ENCODE peak calls at places on chromosomes 16 and 17, in eight cellular contexts. K is Panc1; S is GM12865; D is heart right ventricle; V is activated B cell treated with CpG ODN at 0.5 μM for 24 hours; I is foreskin fibroblast; X is CD4-positive, alpha-beta T cell; L is dorsolateral prefrontal cortex. M is an unnamed sample.

GRCh38 chr16:85570735-85571562 is 42.2 kb upstream of the GSE1 start:
- DNase-seq in K (no peak), S (peak), D (peak), V (peak), I (no peak), X (no peak), L (no peak), M (no peak)

GRCh38 chr17:49968380-49969133 is 433 bp upstream of the DLX4 start:
- DNase-seq in K (no peak), S (peak), D (peak), V (peak), I (peak), X (peak), L (no peak), M (peak)

GRCh38 chr17:56540791-56541190 is 52.7 kb upstream of the NOG start:
- DNase-seq in K (no peak), S (no peak), D (no peak), V (no peak), I (no peak), X (no peak), L (no peak), M (no peak)

GRCh38 chr17:50589112-50589712 is 28.7 kb downstream of the CACNA1G start:
- DNase-seq in K (no peak), S (no peak), D (no peak), V (no peak), I (peak), X (no peak), L (no peak), M (no peak)

GRCh38 chr16:65126845-65127624 is 5.2 kb upstream of the CDH11 start:
- DNase-seq in K (no peak), S (no peak), D (no peak), V (no peak), I (no peak), X (no peak), L (no peak), M (no peak)

GRCh38 chr17:50301891-50302584 is 27.8 kb downstream of the TMEM92 start:
- DNase-seq in K (no peak), S (no peak), D (no peak), V (no peak), I (no peak), X (no peak), L (no peak), M (no peak)

GRCh38 chr17:60229189-60229802 is 79.5 kb downstream of the CA4 start:
- DNase-seq in K (no peak), S (no peak), D (no peak), V (no peak), I (peak), X (no peak), L (no peak), M (no peak)

GRCh38 chr17:2240541-2240940 is 63.0 kb downstream of the SMG6 start:
- DNase-seq in K (no peak), S (no peak), D (no peak), V (no peak), I (no peak), X (no peak), L (no peak), M (no peak)

GRCh38 chr16:27199747-27200146 is 3.6 kb upstream of the KDM8 start:
- DNase-seq in K (no peak), S (peak), D (no peak), V (no peak), I (no peak), X (no peak), L (no peak), M (no peak)

GRCh38 chr16:22065252-22065651 is 27.1 kb upstream of the VWA3A start:
- DNase-seq in K (no peak), S (no peak), D (no peak), V (no peak), I (no peak), X (no peak), L (no peak), M (no peak)

GRCh38 chr17:42818379-42818778 is 5.7 kb downstream of the BECN1 start:
- DNase-seq in K (no peak), S (no peak), D (no peak), V (no peak), I (no peak), X (no peak), L (no peak), M (no peak)

GRCh38 chr16:27127293-27127692 is 60.6 kb downstream of the C16orf82 start:
- DNase-seq in K (no peak), S (no peak), D (no peak), V (no peak), I (peak), X (no peak), L (no peak), M (no peak)

GRCh38 chr17:58301504-58302150 is 20.9 kb upstream of the MPO start:
- DNase-seq in K (no peak), S (no peak), D (no peak), V (no peak), I (no peak), X (no peak), L (no peak), M (peak)

GRCh38 chr16:711548-712320 is 3.2 kb upstream of the METRN start:
- DNase-seq in K (no peak), S (peak), D (peak), V (peak), I (peak), X (peak), L (peak), M (peak)

GRCh38 chr17:49337900-49338299 is 24.1 kb downstream of the ZNF652 start:
- DNase-seq in K (no peak), S (no peak), D (no peak), V (no peak), I (no peak), X (no peak), L (no peak), M (no peak)

GRCh38 chr16:70433456-70434103 is 5.3 kb downstream of the ST3GAL2 start:
- DNase-seq in K (no peak), S (no peak), D (peak), V (no peak), I (peak), X (no peak), L (no peak), M (no peak)

GRCh38 chr16:8517280-8517679 is 73.0 kb downstream of the TMEM114 start:
- DNase-seq in K (no peak), S (no peak), D (no peak), V (no peak), I (no peak), X (no peak), L (no peak), M (no peak)

GRCh38 chr17:70100983-70101382 is 26.0 kb downstream of the KCNJ16 start:
- DNase-seq in K (no peak), S (no peak), D (no peak), V (no peak), I (no peak), X (no peak), L (no peak), M (no peak)

GRCh38 chr17:48031966-48032365 is 5.6 kb downstream of the COPZ2 start:
- DNase-seq in K (no peak), S (no peak), D (no peak), V (no peak), I (no peak), X (no peak), L (no peak), M (no peak)

GRCh38 chr16:67000384-67001158 is 12.2 kb downstream of the CES4A start:
- DNase-seq in K (no peak), S (peak), D (peak), V (peak), I (peak), X (peak), L (peak), M (no peak)

GRCh38 chr16:19765860-19766553 is 47.9 kb downstream of the IQCK start:
- DNase-seq in K (no peak), S (no peak), D (peak), V (no peak), I (no peak), X (no peak), L (peak), M (no peak)

GRCh38 chr17:41705271-41705991 is 6.7 kb upstream of the GAST start:
- DNase-seq in K (no peak), S (no peak), D (no peak), V (no peak), I (no peak), X (no peak), L (no peak), M (no peak)

GRCh38 chr16:47037746-47038458 is 64.4 kb upstream of the DNAJA2 start:
- DNase-seq in K (peak), S (peak), D (peak), V (peak), I (peak), X (peak), L (peak), M (peak)

GRCh38 chr17:30956764-30957374 is 14.0 kb upstream of the RNF135 start:
- DNase-seq in K (no peak), S (no peak), D (no peak), V (no peak), I (no peak), X (no peak), L (no peak), M (no peak)

GRCh38 chr17:56897646-56898424 is 16.0 kb downstream of the TRIM25 start:
- DNase-seq in K (no peak), S (peak), D (no peak), V (no peak), I (no peak), X (no peak), L (no peak), M (no peak)

GRCh38 chr16:4535627-4536108 is 2.9 kb downstream of the CDIP1 start:
- DNase-seq in K (no peak), S (peak), D (no peak), V (no peak), I (no peak), X (no peak), L (no peak), M (no peak)

GRCh38 chr17:11935734-11936406 is 61.4 kb downstream of the ZNF18 start:
- DNase-seq in K (peak), S (peak), D (no peak), V (no peak), I (no peak), X (no peak), L (peak), M (peak)

GRCh38 chr16:2749936-2750335 is 2.5 kb upstream of the SRRM2 start:
- DNase-seq in K (no peak), S (no peak), D (no peak), V (no peak), I (no peak), X (no peak), L (no peak), M (no peak)

GRCh38 chr16:2751577-2752034 is 832 bp upstream of the SRRM2 start:
- DNase-seq in K (no peak), S (peak), D (no peak), V (no peak), I (no peak), X (no peak), L (no peak), M (no peak)

GRCh38 chr16:2752035-2752849 is at the start of gene SRRM2:
- DNase-seq in K (peak), S (peak), D (peak), V (peak), I (peak), X (peak), L (peak), M (peak)

GRCh38 chr16:2748757-2749455 is 3.5 kb upstream of the SRRM2 start:
- DNase-seq in K (no peak), S (no peak), D (no peak), V (no peak), I (no peak), X (no peak), L (no peak), M (no peak)

GRCh38 chr16:2749476-2749875 is 3.0 kb upstream of the SRRM2 start:
- DNase-seq in K (no peak), S (no peak), D (no peak), V (no peak), I (no peak), X (no peak), L (no peak), M (no peak)
- TF ChIP-seq CTCF in K (no peak), S (no peak), D (no peak), V (no peak), I (no peak), X (no peak), L (no peak), M (no peak)

GRCh38 chr16:56041556-56042140 is 149.6 kb upstream of the GNAO1 start:
- DNase-seq in K (no peak), S (peak), D (no peak), V (no peak), I (no peak), X (no peak), L (no peak), M (peak)
- TF ChIP-seq CTCF in K (peak), S (peak), D (peak), V (no peak), I (no peak), X (peak), L (no peak), M (no peak)

DNA sequence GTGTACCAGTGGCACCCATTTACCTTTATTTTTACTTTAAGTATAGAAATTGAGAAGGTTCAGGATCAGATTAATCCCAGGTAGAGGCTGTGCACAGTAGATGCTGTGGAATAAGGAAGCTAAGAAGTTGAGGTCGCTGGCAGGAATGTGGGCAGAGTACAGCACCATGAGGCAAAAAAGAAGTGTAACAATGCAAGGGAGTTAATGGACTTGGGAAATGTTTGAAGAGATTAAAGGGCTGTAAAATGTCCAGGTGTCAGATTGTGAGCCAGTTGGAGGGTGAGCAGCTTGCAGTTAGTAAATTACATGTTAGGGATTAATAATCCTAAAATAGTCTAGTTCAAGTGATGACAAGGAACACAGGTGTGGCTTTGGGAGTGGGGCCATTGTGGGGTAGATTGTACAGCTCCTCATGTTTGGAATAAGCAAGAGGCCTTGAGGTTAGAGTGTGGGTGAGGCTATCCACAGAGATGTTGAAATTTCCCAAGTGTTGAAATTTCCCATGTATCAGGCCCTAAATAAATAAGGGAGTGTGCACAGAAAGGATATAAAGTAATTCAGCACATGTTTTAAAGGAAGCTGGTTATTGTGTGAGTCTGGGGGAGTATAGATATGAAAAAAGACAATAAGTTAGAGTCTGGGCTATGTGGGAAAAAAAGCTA is 21.5 kb downstream of the TAT start:
- DNase-seq in K (no peak), S (no peak), D (no peak), V (no peak), I (no peak), X (no peak), L (no peak), M (no peak)
- TF ChIP-seq CTCF in K (no peak), S (no peak), D (no peak), V (no peak), I (no peak), X (no peak), L (no peak), M (no peak)

GRCh38 chr17:81712468-81713003 is 452 bp downstream of the SLC25A10 start:
- DNase-seq in K (no peak), S (no peak), D (peak), V (no peak), I (no peak), X (no peak), L (no peak), M (no peak)
- TF ChIP-seq CTCF in K (no peak), S (peak), D (peak), V (no peak), I (peak), X (no peak), L (no peak), M (no peak)